ENCODE peak calls at places on chromosome 9, in five cellular contexts. F is NCI-H146, W is ureter, L is HL-60, P is transverse colon. O is an unnamed sample.

GRCh38 chr9:76018244-76018643 is 127.8 kb downstream of the PCSK5 start:
- DNase-seq in F (no peak), W (no peak), P (peak), L (no peak), O (no peak)

GRCh38 chr9:130073373-130073772 is 19.7 kb downstream of the GPR107 start:
- DNase-seq in L (no peak), F (no peak), W (no peak), P (no peak), O (no peak)

GRCh38 chr9:98045234-98046160 is 11.0 kb upstream of the NANS start:
- DNase-seq in F (no peak), L (peak), P (no peak), W (no peak), O (peak)

GRCh38 chr9:7320139-7320538 is 479.4 kb downstream of the DMAC1 start:
- DNase-seq in P (peak), L (no peak), F (peak), W (no peak), O (no peak)

GRCh38 chr9:120733190-120733589 is 18.9 kb upstream of the MEGF9 start:
- DNase-seq in F (no peak), W (no peak), P (no peak), L (no peak), O (no peak)

GRCh38 chr9:135060461-135061116 is 26.9 kb upstream of the OLFM1 start:
- DNase-seq in F (no peak), W (no peak), L (no peak), P (no peak), O (no peak)

GRCh38 chr9:11199335-11199734 is 586.5 kb upstream of the PTPRD start:
- DNase-seq in P (no peak), W (no peak), F (no peak), L (no peak), O (no peak)

GRCh38 chr9:83355729-83356128 is 182.5 kb downstream of the FRMD3 start:
- DNase-seq in L (no peak), W (no peak), P (no peak), F (no peak), O (no peak)

GRCh38 chr9:91515074-91515687 is 91.5 kb upstream of the NFIL3 start:
- DNase-seq in W (no peak), P (no peak), F (no peak), L (no peak), O (no peak)

GRCh38 chr9:121326130-121326838 is 43.8 kb downstream of the STOM start:
- DNase-seq in P (peak), W (peak), L (no peak), F (no peak), O (no peak)

GRCh38 chr9:129574911-129575574 is 45.9 kb downstream of the C9orf50 start:
- DNase-seq in F (no peak), P (no peak), L (no peak), W (no peak), O (peak)

GRCh38 chr9:28503573-28503972 is 930.3 kb upstream of the C9orf72 start:
- DNase-seq in W (no peak), L (no peak), F (no peak), P (no peak), O (no peak)

O was measured in CD14-positive monocyte.